ENCODE peak calls at places on chromosomes 3 and 15, in six cellular contexts. Q is effector memory CD4-positive, alpha-beta T cell; S is breast epithelium; T is CD4-positive, alpha-beta T cell; P is HTR-8/SVneo; Z is AG20443. R is an unnamed sample.

GRCh38 chr15:74466570-74466969 is 5.6 kb upstream of the UBL7 start:
- DNase-seq in Z (no peak), Q (no peak), P (no peak), S (no peak), T (no peak), R (no peak)

GRCh38 chr3:95048564-95048963 is 985.7 kb downstream of the NSUN3 start:
- DNase-seq in T (no peak), Z (no peak), Q (no peak), P (no peak), S (no peak), R (no peak)

GRCh38 chr3:111151438-111151837 is 79.8 kb downstream of the NECTIN3 start:
- DNase-seq in Q (no peak), T (no peak), S (no peak), Z (peak), P (peak), R (no peak)

GRCh38 chr3:27311400-27311799 is 57.8 kb downstream of the NEK10 start:
- DNase-seq in T (no peak), P (peak), S (no peak), Z (peak), Q (no peak), R (no peak)

GRCh38 chr15:25136119-25136518 is 181.3 kb downstream of the SNRPN start:
- DNase-seq in Q (no peak), P (no peak), T (no peak), Z (peak), S (no peak), R (no peak)

GRCh38 chr3:102092617-102093466 is 243.5 kb downstream of the NFKBIZ start:
- DNase-seq in Z (no peak), Q (no peak), S (no peak), P (no peak), T (no peak), R (no peak)

GRCh38 chr3:112973325-112974177 is 1.4 kb downstream of the CD200R1 start:
- DNase-seq in Q (no peak), T (no peak), P (no peak), S (no peak), Z (no peak), R (peak)

GRCh38 chr3:114110439-114110838 is 53.9 kb downstream of the QTRT2 start:
- DNase-seq in Q (no peak), P (no peak), Z (no peak), T (no peak), S (no peak), R (no peak)

GRCh38 chr3:188294823-188295487 is 141.0 kb downstream of the LPP start:
- DNase-seq in T (no peak), P (peak), Q (no peak), S (peak), Z (peak), R (no peak)

GRCh38 chr3:50321146-50321843 is 1.2 kb downstream of the HYAL2 start:
- DNase-seq in Z (peak), T (peak), S (peak), P (peak), Q (peak), R (peak)

R was measured in effector memory CD8-positive, alpha-beta T cell.